ENCODE peak calls at places on chromosomes 7 and 10, in nine cellular contexts. One of them, this sample, is unnamed.

GRCh38 chr7:31253486-31253885 is 87.0 kb downstream of the NEUROD6 start:
- DNase-seq in foreskin fibroblast: no peak
- DNase-seq in HepG2: no peak
- DNase-seq in sigmoid colon: no peak
- DNase-seq in psoas muscle: no peak
- DNase-seq in PC-3: no peak
- DNase-seq in tibial artery: no peak
- DNase-seq in stomach: no peak
- DNase-seq in heart right ventricle: no peak
- DNase-seq in this sample: no peak

GRCh38 chr10:314871-315270 is 179.6 kb downstream of the ZMYND11 start:
- DNase-seq in PC-3: no peak
- DNase-seq in tibial artery: no peak
- DNase-seq in heart right ventricle: no peak
- DNase-seq in sigmoid colon: no peak
- DNase-seq in stomach: no peak
- DNase-seq in HepG2: no peak
- DNase-seq in psoas muscle: no peak
- DNase-seq in foreskin fibroblast: no peak
- DNase-seq in this sample: no peak

GRCh38 chr7:8109196-8110022 is 140.8 kb downstream of the GLCCI1 start:
- DNase-seq in heart right ventricle: no peak
- DNase-seq in HepG2: no peak
- DNase-seq in psoas muscle: no peak
- DNase-seq in foreskin fibroblast: peak; percentile 66
- DNase-seq in sigmoid colon: no peak
- DNase-seq in stomach: no peak
- DNase-seq in PC-3: peak; percentile 60
- DNase-seq in tibial artery: no peak
- DNase-seq in this sample: peak; percentile 7

GRCh38 chr7:147595076-147595475 is 995.5 kb upstream of the C7orf33 start:
- DNase-seq in foreskin fibroblast: no peak
- DNase-seq in HepG2: no peak
- DNase-seq in tibial artery: no peak
- DNase-seq in heart right ventricle: no peak
- DNase-seq in sigmoid colon: no peak
- DNase-seq in stomach: no peak
- DNase-seq in PC-3: peak; percentile 63
- DNase-seq in psoas muscle: no peak
- DNase-seq in this sample: no peak

GRCh38 chr7:136657332-136657942 is 211.0 kb upstream of the CHRM2 start:
- DNase-seq in foreskin fibroblast: no peak
- DNase-seq in HepG2: no peak
- DNase-seq in stomach: no peak
- DNase-seq in PC-3: no peak
- DNase-seq in heart right ventricle: no peak
- DNase-seq in tibial artery: no peak
- DNase-seq in psoas muscle: no peak
- DNase-seq in sigmoid colon: no peak
- DNase-seq in this sample: no peak

GRCh38 chr10:104254493-104255243 is at the start of gene GSTO1:
- DNase-seq in foreskin fibroblast: peak; percentile 95
- DNase-seq in tibial artery: peak; percentile 87
- DNase-seq in HepG2: peak; percentile 35
- DNase-seq in sigmoid colon: peak; percentile 92
- DNase-seq in PC-3: peak; percentile 52
- DNase-seq in heart right ventricle: peak; percentile 84
- DNase-seq in psoas muscle: peak; percentile 89
- DNase-seq in stomach: peak; percentile 78
- DNase-seq in this sample: no peak

GRCh38 chr10:21502371-21502765 is 23.1 kb downstream of the SKIDA1 start:
- DNase-seq in foreskin fibroblast: no peak
- DNase-seq in heart right ventricle: no peak
- DNase-seq in stomach: no peak
- DNase-seq in tibial artery: no peak
- DNase-seq in HepG2: no peak
- DNase-seq in psoas muscle: no peak
- DNase-seq in sigmoid colon: no peak
- DNase-seq in PC-3: no peak
- DNase-seq in this sample: no peak

GRCh38 chr7:74503061-74503460 is 49.4 kb downstream of the GTF2IRD1 start:
- DNase-seq in sigmoid colon: no peak
- DNase-seq in PC-3: no peak
- DNase-seq in foreskin fibroblast: no peak
- DNase-seq in stomach: peak; percentile 41
- DNase-seq in tibial artery: no peak
- DNase-seq in psoas muscle: no peak
- DNase-seq in heart right ventricle: no peak
- DNase-seq in HepG2: no peak
- DNase-seq in this sample: no peak

GRCh38 chr7:99837649-99838361 is 10.0 kb downstream of the CYP3A43 start:
- DNase-seq in PC-3: peak; percentile 32
- DNase-seq in HepG2: peak; percentile 45
- DNase-seq in psoas muscle: no peak
- DNase-seq in foreskin fibroblast: peak; percentile 21
- DNase-seq in heart right ventricle: no peak
- DNase-seq in stomach: no peak
- DNase-seq in sigmoid colon: no peak
- DNase-seq in tibial artery: no peak
- DNase-seq in this sample: peak; percentile 5

GRCh38 chr7:36155811-36156361 is 2.8 kb downstream of the EEPD1 start:
- DNase-seq in stomach: peak; percentile 67
- DNase-seq in heart right ventricle: peak; percentile 79
- DNase-seq in foreskin fibroblast: no peak
- DNase-seq in tibial artery: peak; percentile 53
- DNase-seq in PC-3: peak; percentile 43
- DNase-seq in HepG2: no peak
- DNase-seq in sigmoid colon: peak; percentile 78
- DNase-seq in psoas muscle: peak; percentile 89
- DNase-seq in this sample: no peak
- H3K4me3 ChIP-seq in stomach: peak overlapping the region; percentile 85
- H3K4me3 ChIP-seq in heart right ventricle: peak overlapping the region; percentile 87
- H3K4me3 ChIP-seq in foreskin fibroblast: peak overlapping the region; percentile 88
- H3K4me3 ChIP-seq in tibial artery: peak overlapping the region; percentile 65
- H3K4me3 ChIP-seq in PC-3: peak overlapping the region; percentile 84
- H3K4me3 ChIP-seq in HepG2: peak overlapping the region; percentile 82
- H3K4me3 ChIP-seq in sigmoid colon: peak overlapping the region; percentile 73
- H3K4me3 ChIP-seq in psoas muscle: peak overlapping the region; percentile 93
- H3K4me3 ChIP-seq in this sample: peak overlapping the region; percentile 15

GRCh38 chr7:102931757-102932156 is 19.0 kb downstream of the LRRC17 start:
- DNase-seq in sigmoid colon: no peak
- DNase-seq in heart right ventricle: no peak
- DNase-seq in tibial artery: no peak
- DNase-seq in foreskin fibroblast: no peak
- DNase-seq in psoas muscle: no peak
- DNase-seq in PC-3: peak; percentile 23
- DNase-seq in HepG2: no peak
- DNase-seq in stomach: no peak
- DNase-seq in this sample: no peak

GRCh38 chr7:102935450-102936110 is 22.8 kb downstream of the LRRC17 start:
- DNase-seq in stomach: no peak
- DNase-seq in HepG2: no peak
- DNase-seq in psoas muscle: no peak
- DNase-seq in heart right ventricle: no peak
- DNase-seq in foreskin fibroblast: peak; percentile 23
- DNase-seq in PC-3: no peak
- DNase-seq in tibial artery: no peak
- DNase-seq in sigmoid colon: no peak
- DNase-seq in this sample: no peak

GRCh38 chr7:102934670-102935069 is 21.9 kb downstream of the LRRC17 start:
- DNase-seq in psoas muscle: no peak
- DNase-seq in sigmoid colon: no peak
- DNase-seq in HepG2: no peak
- DNase-seq in stomach: no peak
- DNase-seq in heart right ventricle: no peak
- DNase-seq in foreskin fibroblast: no peak
- DNase-seq in PC-3: no peak
- DNase-seq in tibial artery: no peak
- DNase-seq in this sample: no peak

GRCh38 chr7:102933763-102934162 is 21.0 kb downstream of the LRRC17 start:
- DNase-seq in sigmoid colon: peak; percentile 88
- DNase-seq in tibial artery: peak; percentile 64
- DNase-seq in foreskin fibroblast: peak; percentile 99
- DNase-seq in psoas muscle: no peak
- DNase-seq in HepG2: no peak
- DNase-seq in PC-3: no peak
- DNase-seq in stomach: peak; percentile 78
- DNase-seq in heart right ventricle: peak; percentile 70
- DNase-seq in this sample: peak; percentile 94

GRCh38 chr7:102934267-102934666 is 21.5 kb downstream of the LRRC17 start:
- DNase-seq in stomach: peak; percentile 32
- DNase-seq in PC-3: no peak
- DNase-seq in HepG2: no peak
- DNase-seq in psoas muscle: no peak
- DNase-seq in tibial artery: no peak
- DNase-seq in sigmoid colon: no peak
- DNase-seq in foreskin fibroblast: no peak
- DNase-seq in heart right ventricle: no peak
- DNase-seq in this sample: no peak
- H3K4me3 ChIP-seq in stomach: no peak overlapping the region
- H3K4me3 ChIP-seq in PC-3: no peak overlapping the region
- H3K4me3 ChIP-seq in HepG2: no peak overlapping the region
- H3K4me3 ChIP-seq in psoas muscle: no peak overlapping the region
- H3K4me3 ChIP-seq in tibial artery: no peak overlapping the region
- H3K4me3 ChIP-seq in sigmoid colon: no peak overlapping the region
- H3K4me3 ChIP-seq in foreskin fibroblast: peak overlapping the region; percentile 10
- H3K4me3 ChIP-seq in heart right ventricle: no peak overlapping the region
- H3K4me3 ChIP-seq in this sample: no peak overlapping the region

GRCh38 chr10:33010132-33011037 is 52.4 kb upstream of the ITGB1 start:
- DNase-seq in foreskin fibroblast: peak; percentile 84
- DNase-seq in PC-3: peak; percentile 100
- DNase-seq in heart right ventricle: no peak
- DNase-seq in HepG2: peak; percentile 34
- DNase-seq in psoas muscle: no peak
- DNase-seq in tibial artery: no peak
- DNase-seq in sigmoid colon: no peak
- DNase-seq in stomach: no peak
- DNase-seq in this sample: peak; percentile 53
- H3K4me3 ChIP-seq in foreskin fibroblast: no peak overlapping the region
- H3K4me3 ChIP-seq in PC-3: peak overlapping the region; percentile 29
- H3K4me3 ChIP-seq in heart right ventricle: no peak overlapping the region
- H3K4me3 ChIP-seq in HepG2: no peak overlapping the region
- H3K4me3 ChIP-seq in psoas muscle: no peak overlapping the region
- H3K4me3 ChIP-seq in tibial artery: no peak overlapping the region
- H3K4me3 ChIP-seq in sigmoid colon: no peak overlapping the region
- H3K4me3 ChIP-seq in stomach: no peak overlapping the region
- H3K4me3 ChIP-seq in this sample: no peak overlapping the region

GRCh38 chr7:56181010-56181409 is 64.8 kb upstream of the NUPR2 start:
- DNase-seq in foreskin fibroblast: no peak
- DNase-seq in heart right ventricle: no peak
- DNase-seq in HepG2: no peak
- DNase-seq in PC-3: no peak
- DNase-seq in sigmoid colon: no peak
- DNase-seq in tibial artery: no peak
- DNase-seq in psoas muscle: no peak
- DNase-seq in stomach: no peak
- DNase-seq in this sample: no peak
- H3K4me3 ChIP-seq in foreskin fibroblast: no peak overlapping the region
- H3K4me3 ChIP-seq in heart right ventricle: no peak overlapping the region
- H3K4me3 ChIP-seq in HepG2: no peak overlapping the region
- H3K4me3 ChIP-seq in PC-3: no peak overlapping the region
- H3K4me3 ChIP-seq in sigmoid colon: no peak overlapping the region
- H3K4me3 ChIP-seq in tibial artery: no peak overlapping the region
- H3K4me3 ChIP-seq in psoas muscle: no peak overlapping the region
- H3K4me3 ChIP-seq in stomach: no peak overlapping the region
- H3K4me3 ChIP-seq in this sample: no peak overlapping the region